ENCODE peak calls at places on chromosome 15, in ten cellular contexts. One of them, this sample, is unnamed.

GRCh38 chr15:65027593-65027992 is 1.8 kb downstream of the MTFMT start:
- DNase-seq in HFF-Myc: no peak
- DNase-seq in astrocyte of the spinal cord: no peak
- DNase-seq in upper lobe of left lung: no peak
- DNase-seq in colonic mucosa: no peak
- DNase-seq in GM20000: no peak
- DNase-seq in osteocyte: no peak
- DNase-seq in AG04450: no peak
- DNase-seq in ovary: no peak
- DNase-seq in AG09309: no peak
- DNase-seq in this sample: no peak

GRCh38 chr15:76253851-76254440 is 57.3 kb downstream of the ETFA start:
- DNase-seq in HFF-Myc: no peak
- DNase-seq in astrocyte of the spinal cord: peak; percentile 18
- DNase-seq in upper lobe of left lung: no peak
- DNase-seq in colonic mucosa: no peak
- DNase-seq in GM20000: no peak
- DNase-seq in osteocyte: no peak
- DNase-seq in AG04450: no peak
- DNase-seq in ovary: no peak
- DNase-seq in AG09309: no peak
- DNase-seq in this sample: no peak

GRCh38 chr15:38253448-38253847 is 812 bp downstream of the SPRED1 start:
- DNase-seq in HFF-Myc: peak; percentile 60
- DNase-seq in astrocyte of the spinal cord: peak; percentile 80
- DNase-seq in upper lobe of left lung: no peak
- DNase-seq in colonic mucosa: peak; percentile 32
- DNase-seq in GM20000: no peak
- DNase-seq in osteocyte: no peak
- DNase-seq in AG04450: no peak
- DNase-seq in ovary: no peak
- DNase-seq in AG09309: peak; percentile 28
- DNase-seq in this sample: no peak

GRCh38 chr15:79337591-79337990 is 26.7 kb downstream of the TMED3 start:
- DNase-seq in HFF-Myc: no peak
- DNase-seq in astrocyte of the spinal cord: no peak
- DNase-seq in upper lobe of left lung: no peak
- DNase-seq in colonic mucosa: no peak
- DNase-seq in GM20000: no peak
- DNase-seq in osteocyte: no peak
- DNase-seq in AG04450: no peak
- DNase-seq in ovary: no peak
- DNase-seq in AG09309: no peak
- DNase-seq in this sample: no peak

GRCh38 chr15:75302318-75302717 is 19.7 kb downstream of the GOLGA6D start:
- DNase-seq in HFF-Myc: no peak
- DNase-seq in astrocyte of the spinal cord: no peak
- DNase-seq in upper lobe of left lung: peak; percentile 36
- DNase-seq in colonic mucosa: no peak
- DNase-seq in GM20000: no peak
- DNase-seq in osteocyte: peak; percentile 78
- DNase-seq in AG04450: no peak
- DNase-seq in ovary: no peak
- DNase-seq in AG09309: no peak
- DNase-seq in this sample: no peak

GRCh38 chr15:92383528-92384326 is 10.0 kb upstream of the ST8SIA2 start:
- DNase-seq in HFF-Myc: no peak
- DNase-seq in astrocyte of the spinal cord: no peak
- DNase-seq in upper lobe of left lung: no peak
- DNase-seq in colonic mucosa: peak; percentile 39
- DNase-seq in GM20000: peak; percentile 51
- DNase-seq in osteocyte: no peak
- DNase-seq in AG04450: no peak
- DNase-seq in ovary: no peak
- DNase-seq in AG09309: no peak
- DNase-seq in this sample: no peak

GRCh38 chr15:51869074-51869425 is 39.6 kb downstream of the TMOD3 start:
- DNase-seq in HFF-Myc: no peak
- DNase-seq in astrocyte of the spinal cord: peak; percentile 89
- DNase-seq in upper lobe of left lung: no peak
- DNase-seq in colonic mucosa: peak; percentile 68
- DNase-seq in GM20000: no peak
- DNase-seq in osteocyte: no peak
- DNase-seq in AG04450: peak; percentile 70
- DNase-seq in ovary: no peak
- DNase-seq in AG09309: peak; percentile 34
- DNase-seq in this sample: no peak

GRCh38 chr15:98277602-98278001 is 317.1 kb downstream of the ARRDC4 start:
- DNase-seq in HFF-Myc: no peak
- DNase-seq in astrocyte of the spinal cord: no peak
- DNase-seq in upper lobe of left lung: no peak
- DNase-seq in colonic mucosa: no peak
- DNase-seq in GM20000: no peak
- DNase-seq in osteocyte: no peak
- DNase-seq in AG04450: no peak
- DNase-seq in ovary: no peak
- DNase-seq in AG09309: no peak
- DNase-seq in this sample: no peak

GRCh38 chr15:70258369-70259029 is 160.8 kb upstream of the TLE3 start:
- DNase-seq in HFF-Myc: no peak
- DNase-seq in astrocyte of the spinal cord: no peak
- DNase-seq in upper lobe of left lung: peak; percentile 74
- DNase-seq in colonic mucosa: peak; percentile 28
- DNase-seq in GM20000: peak; percentile 55
- DNase-seq in osteocyte: no peak
- DNase-seq in AG04450: no peak
- DNase-seq in ovary: peak; percentile 45
- DNase-seq in AG09309: no peak
- DNase-seq in this sample: no peak

GRCh38 chr15:70259030-70259424 is 161.3 kb upstream of the TLE3 start:
- DNase-seq in HFF-Myc: no peak
- DNase-seq in astrocyte of the spinal cord: peak; percentile 48
- DNase-seq in upper lobe of left lung: peak; percentile 71
- DNase-seq in colonic mucosa: peak; percentile 63
- DNase-seq in GM20000: no peak
- DNase-seq in osteocyte: no peak
- DNase-seq in AG04450: peak; percentile 33
- DNase-seq in ovary: peak; percentile 68
- DNase-seq in AG09309: no peak
- DNase-seq in this sample: no peak

GRCh38 chr15:70260096-70260495 is 162.4 kb upstream of the TLE3 start:
- DNase-seq in HFF-Myc: no peak
- DNase-seq in astrocyte of the spinal cord: no peak
- DNase-seq in upper lobe of left lung: no peak
- DNase-seq in colonic mucosa: no peak
- DNase-seq in GM20000: no peak
- DNase-seq in osteocyte: no peak
- DNase-seq in AG04450: no peak
- DNase-seq in ovary: no peak
- DNase-seq in AG09309: no peak
- DNase-seq in this sample: no peak

GRCh38 chr15:70260580-70260979 is 162.9 kb upstream of the TLE3 start:
- DNase-seq in HFF-Myc: no peak
- DNase-seq in astrocyte of the spinal cord: no peak
- DNase-seq in upper lobe of left lung: no peak
- DNase-seq in colonic mucosa: no peak
- DNase-seq in GM20000: no peak
- DNase-seq in osteocyte: no peak
- DNase-seq in AG04450: no peak
- DNase-seq in ovary: peak; percentile 8
- DNase-seq in AG09309: no peak
- DNase-seq in this sample: no peak

DNA sequence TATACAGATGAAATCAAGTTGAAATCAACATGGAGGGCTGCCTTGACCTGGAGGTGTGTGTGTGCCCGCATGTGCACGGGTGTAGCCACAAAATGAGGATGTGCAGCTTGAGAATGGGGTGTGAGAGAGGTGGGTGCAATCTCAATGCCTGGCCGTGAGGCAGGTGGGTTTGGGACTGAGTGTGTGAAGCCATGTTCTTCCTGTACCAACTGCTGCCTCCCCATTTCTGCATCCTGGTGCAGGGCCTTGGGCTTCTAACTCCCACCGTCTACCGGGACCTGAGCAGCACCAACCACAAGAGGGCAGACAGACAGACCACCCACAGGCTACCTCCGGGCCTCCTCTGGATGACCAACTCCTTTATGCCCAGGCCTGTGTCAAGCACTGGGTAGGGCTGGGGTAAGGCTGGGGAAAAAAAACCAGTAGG is 161.9 kb upstream of the TLE3 start:
- DNase-seq in HFF-Myc: no peak
- DNase-seq in astrocyte of the spinal cord: no peak
- DNase-seq in upper lobe of left lung: no peak
- DNase-seq in colonic mucosa: no peak
- DNase-seq in GM20000: no peak
- DNase-seq in osteocyte: no peak
- DNase-seq in AG04450: no peak
- DNase-seq in ovary: no peak
- DNase-seq in AG09309: no peak
- DNase-seq in this sample: no peak
- TF ChIP-seq CTCF in HFF-Myc: peak; percentile 35
- TF ChIP-seq CTCF in astrocyte of the spinal cord: no peak
- TF ChIP-seq CTCF in upper lobe of left lung: no peak
- TF ChIP-seq CTCF in colonic mucosa: no peak
- TF ChIP-seq CTCF in GM20000: no peak
- TF ChIP-seq CTCF in osteocyte: peak; percentile 10
- TF ChIP-seq CTCF in AG04450: peak; percentile 19
- TF ChIP-seq CTCF in ovary: no peak
- TF ChIP-seq CTCF in AG09309: no peak
- TF ChIP-seq CTCF in this sample: no peak

GRCh38 chr15:41691471-41691870 is 31.3 kb downstream of the MGA start:
- DNase-seq in HFF-Myc: no peak
- DNase-seq in astrocyte of the spinal cord: no peak
- DNase-seq in upper lobe of left lung: no peak
- DNase-seq in colonic mucosa: no peak
- DNase-seq in GM20000: no peak
- DNase-seq in osteocyte: no peak
- DNase-seq in AG04450: no peak
- DNase-seq in ovary: no peak
- DNase-seq in AG09309: no peak
- DNase-seq in this sample: no peak

GRCh38 chr15:41693757-41694156 is 33.6 kb downstream of the MGA start:
- DNase-seq in HFF-Myc: no peak
- DNase-seq in astrocyte of the spinal cord: no peak
- DNase-seq in upper lobe of left lung: no peak
- DNase-seq in colonic mucosa: no peak
- DNase-seq in GM20000: no peak
- DNase-seq in osteocyte: no peak
- DNase-seq in AG04450: no peak
- DNase-seq in ovary: no peak
- DNase-seq in AG09309: no peak
- DNase-seq in this sample: no peak

GRCh38 chr15:41692049-41692448 is 31.8 kb downstream of the MGA start:
- DNase-seq in HFF-Myc: no peak
- DNase-seq in astrocyte of the spinal cord: no peak
- DNase-seq in upper lobe of left lung: no peak
- DNase-seq in colonic mucosa: no peak
- DNase-seq in GM20000: no peak
- DNase-seq in osteocyte: no peak
- DNase-seq in AG04450: no peak
- DNase-seq in ovary: no peak
- DNase-seq in AG09309: no peak
- DNase-seq in this sample: no peak

GRCh38 chr15:41698779-41699178 is 38.6 kb downstream of the MGA start:
- DNase-seq in HFF-Myc: peak; percentile 2
- DNase-seq in astrocyte of the spinal cord: peak; percentile 63
- DNase-seq in upper lobe of left lung: no peak
- DNase-seq in colonic mucosa: no peak
- DNase-seq in GM20000: no peak
- DNase-seq in osteocyte: no peak
- DNase-seq in AG04450: peak; percentile 7
- DNase-seq in ovary: no peak
- DNase-seq in AG09309: peak; percentile 37
- DNase-seq in this sample: no peak

DNA sequence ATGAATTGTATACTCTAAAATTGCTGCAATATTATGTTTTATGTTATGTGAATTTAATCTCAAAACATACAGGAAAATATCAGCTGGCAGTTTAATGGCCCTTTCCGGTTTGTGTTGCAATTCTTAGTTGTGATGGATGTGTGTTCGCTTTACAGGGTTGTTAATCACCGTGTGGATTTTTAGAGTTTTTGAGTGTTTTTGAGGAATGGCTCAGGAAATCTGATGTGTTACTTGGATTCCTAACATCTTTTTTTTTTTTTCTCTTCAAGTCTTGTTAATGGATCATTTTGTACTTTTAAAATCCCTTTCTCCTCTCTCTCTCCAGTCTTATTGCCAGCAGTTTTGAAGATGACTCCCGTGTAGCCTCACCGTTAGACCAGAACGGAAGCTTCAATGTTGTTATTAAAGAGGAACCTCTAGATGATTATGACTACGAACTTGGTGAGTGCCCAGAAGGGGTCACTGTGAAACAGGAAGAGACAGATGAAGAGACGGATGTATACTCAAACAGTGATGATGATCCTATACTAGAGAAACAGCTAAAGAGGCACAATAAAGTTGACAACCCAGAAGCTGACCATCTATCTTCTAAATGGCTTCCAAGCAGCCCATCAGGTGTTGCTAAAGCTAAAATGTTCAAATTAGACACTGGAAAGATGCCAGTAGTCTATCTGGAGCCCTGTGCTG is 35.7 kb downstream of the MGA start:
- DNase-seq in HFF-Myc: no peak
- DNase-seq in astrocyte of the spinal cord: peak; percentile 42
- DNase-seq in upper lobe of left lung: no peak
- DNase-seq in colonic mucosa: no peak
- DNase-seq in GM20000: peak; percentile 73
- DNase-seq in osteocyte: no peak
- DNase-seq in AG04450: peak; percentile 16
- DNase-seq in ovary: no peak
- DNase-seq in AG09309: no peak
- DNase-seq in this sample: no peak
- TF ChIP-seq CTCF in HFF-Myc: peak; percentile 35
- TF ChIP-seq CTCF in astrocyte of the spinal cord: peak; percentile 46
- TF ChIP-seq CTCF in upper lobe of left lung: no peak
- TF ChIP-seq CTCF in colonic mucosa: no peak
- TF ChIP-seq CTCF in GM20000: peak; percentile 10
- TF ChIP-seq CTCF in osteocyte: peak; percentile 47
- TF ChIP-seq CTCF in AG04450: peak; percentile 51
- TF ChIP-seq CTCF in ovary: no peak
- TF ChIP-seq CTCF in AG09309: no peak
- TF ChIP-seq CTCF in this sample: peak; percentile 3

GRCh38 chr15:63140936-63141335 is 16.3 kb downstream of the RPS27L start:
- DNase-seq in HFF-Myc: no peak
- DNase-seq in astrocyte of the spinal cord: no peak
- DNase-seq in upper lobe of left lung: no peak
- DNase-seq in colonic mucosa: no peak
- DNase-seq in GM20000: no peak
- DNase-seq in osteocyte: no peak
- DNase-seq in AG04450: no peak
- DNase-seq in ovary: no peak
- DNase-seq in AG09309: no peak
- DNase-seq in this sample: no peak

GRCh38 chr15:63151665-63152064 is 5.6 kb downstream of the RPS27L start:
- DNase-seq in HFF-Myc: no peak
- DNase-seq in astrocyte of the spinal cord: no peak
- DNase-seq in upper lobe of left lung: no peak
- DNase-seq in colonic mucosa: no peak
- DNase-seq in GM20000: no peak
- DNase-seq in osteocyte: no peak
- DNase-seq in AG04450: no peak
- DNase-seq in ovary: no peak
- DNase-seq in AG09309: no peak
- DNase-seq in this sample: no peak

GRCh38 chr15:63145426-63145825 is 11.9 kb downstream of the RPS27L start:
- DNase-seq in HFF-Myc: no peak
- DNase-seq in astrocyte of the spinal cord: no peak
- DNase-seq in upper lobe of left lung: no peak
- DNase-seq in colonic mucosa: no peak
- DNase-seq in GM20000: no peak
- DNase-seq in osteocyte: no peak
- DNase-seq in AG04450: no peak
- DNase-seq in ovary: no peak
- DNase-seq in AG09309: no peak
- DNase-seq in this sample: no peak

DNA sequence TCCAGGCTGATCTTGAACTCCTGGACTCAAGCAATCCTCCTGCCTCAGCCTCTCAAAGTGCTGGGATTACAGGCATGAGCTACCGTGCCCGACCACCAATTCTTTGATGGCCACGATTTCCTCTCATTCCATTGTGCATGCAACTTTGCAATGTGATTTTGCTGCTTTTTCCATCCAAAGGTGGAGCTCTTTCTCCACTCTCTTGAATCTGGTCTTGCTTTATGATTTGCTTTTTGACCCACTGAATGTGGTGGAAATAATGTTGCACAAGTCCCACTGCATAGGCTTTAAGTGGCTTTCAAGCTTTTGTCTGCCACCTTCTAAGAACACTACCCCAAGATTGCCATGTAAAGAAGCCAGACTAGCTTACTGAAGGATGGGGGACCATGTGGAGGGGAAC is 10.6 kb downstream of the RPS27L start:
- DNase-seq in HFF-Myc: no peak
- DNase-seq in astrocyte of the spinal cord: peak; percentile 15
- DNase-seq in upper lobe of left lung: no peak
- DNase-seq in colonic mucosa: no peak
- DNase-seq in GM20000: no peak
- DNase-seq in osteocyte: no peak
- DNase-seq in AG04450: no peak
- DNase-seq in ovary: no peak
- DNase-seq in AG09309: no peak
- DNase-seq in this sample: no peak
- TF ChIP-seq CTCF in HFF-Myc: no peak
- TF ChIP-seq CTCF in astrocyte of the spinal cord: peak; percentile 21
- TF ChIP-seq CTCF in upper lobe of left lung: no peak
- TF ChIP-seq CTCF in colonic mucosa: no peak
- TF ChIP-seq CTCF in GM20000: no peak
- TF ChIP-seq CTCF in osteocyte: peak; percentile 32
- TF ChIP-seq CTCF in AG04450: peak; percentile 34
- TF ChIP-seq CTCF in ovary: no peak
- TF ChIP-seq CTCF in AG09309: peak; percentile 11
- TF ChIP-seq CTCF in this sample: peak; percentile 12

DNA sequence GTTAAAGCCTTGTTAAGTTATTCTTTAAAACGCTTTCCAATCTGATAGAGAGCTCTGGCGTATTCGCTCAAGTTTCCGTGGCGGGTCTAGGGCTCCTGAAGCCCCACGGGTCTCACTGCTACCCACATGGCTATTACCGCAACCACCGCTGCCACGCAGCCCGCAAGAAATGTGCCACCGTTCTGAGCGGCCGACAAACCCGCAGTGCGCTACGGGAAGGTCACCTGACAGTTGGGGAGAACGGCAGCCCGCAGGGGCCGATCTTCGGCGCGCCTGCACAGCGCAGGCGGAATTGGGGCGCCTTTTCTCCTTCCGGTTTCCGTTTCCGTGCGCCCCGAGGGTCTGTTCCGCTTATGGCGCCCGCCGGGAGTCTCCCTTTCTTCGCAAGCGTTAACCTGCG is 76.6 kb upstream of the SNRPN start:
- DNase-seq in HFF-Myc: no peak
- DNase-seq in astrocyte of the spinal cord: peak; percentile 32
- DNase-seq in upper lobe of left lung: peak; percentile 83
- DNase-seq in colonic mucosa: no peak
- DNase-seq in GM20000: no peak
- DNase-seq in osteocyte: no peak
- DNase-seq in AG04450: no peak
- DNase-seq in ovary: peak; percentile 65
- DNase-seq in AG09309: no peak
- DNase-seq in this sample: no peak
- TF ChIP-seq CTCF in HFF-Myc: no peak
- TF ChIP-seq CTCF in astrocyte of the spinal cord: no peak
- TF ChIP-seq CTCF in upper lobe of left lung: no peak
- TF ChIP-seq CTCF in colonic mucosa: no peak
- TF ChIP-seq CTCF in GM20000: no peak
- TF ChIP-seq CTCF in osteocyte: no peak
- TF ChIP-seq CTCF in AG04450: no peak
- TF ChIP-seq CTCF in ovary: no peak
- TF ChIP-seq CTCF in AG09309: no peak
- TF ChIP-seq CTCF in this sample: no peak

This sample was measured in AG09319.